ENCODE peak calls at places on chromosome 3, in six cellular contexts. A, N, D, P, X and O are unnamed samples.
A peak's percentile ranks its signal among the peaks of the same experiment; 100 is the strongest.

GRCh38 chr3:71695000-71695482 is 30.2 kb downstream of the EIF4E3 start:
- DNase-seq in A (no peak), N (no peak), D (no peak), P (no peak), X (no peak), O (no peak)

GRCh38 chr3:110521019-110521418 is 550.6 kb upstream of the NECTIN3 start:
- DNase-seq in A (no peak), N (no peak), D (peak; percentile 63), P (peak; percentile 87), X (no peak), O (no peak)

GRCh38 chr3:123633530-123633929 is 48.7 kb upstream of the HACD2 start:
- DNase-seq in A (no peak), N (no peak), D (no peak), P (no peak), X (no peak), O (no peak)

GRCh38 chr3:134252766-134253165 is 2.1 kb upstream of the RYK start:
- DNase-seq in A (no peak), N (no peak), D (no peak), P (no peak), X (no peak), O (no peak)

GRCh38 chr3:190012314-190012782 is 108.3 kb downstream of the P3H2 start:
- DNase-seq in A (peak; percentile 83), N (no peak), D (peak; percentile 19), P (peak; percentile 96), X (no peak), O (no peak)

GRCh38 chr3:189331002-189331418 is 159.2 kb downstream of the TPRG1 start:
- DNase-seq in A (no peak), N (no peak), D (no peak), P (peak; percentile 20), X (no peak), O (no peak)

GRCh38 chr3:143951351-143951971 is 20.2 kb upstream of the DIPK2A start:
- DNase-seq in A (no peak), N (no peak), D (peak; percentile 19), P (peak; percentile 41), X (no peak), O (peak; percentile 10)

GRCh38 chr3:46664971-46665762 is 28.3 kb downstream of the ALS2CL start:
- DNase-seq in A (no peak), N (no peak), D (no peak), P (no peak), X (no peak), O (no peak)

GRCh38 chr3:71129611-71130515 is 453.7 kb downstream of the FOXP1 start:
- DNase-seq in A (no peak), N (no peak), D (peak; percentile 19), P (peak; percentile 15), X (no peak), O (peak; percentile 51)

GRCh38 chr3:52291508-52292181 is 4.0 kb downstream of the GLYCTK start:
- DNase-seq in A (no peak), N (no peak), D (no peak), P (no peak), X (no peak), O (peak; percentile 48)

GRCh38 chr3:105885261-105885660 is 16.4 kb upstream of the CBLB start:
- DNase-seq in A (no peak), N (no peak), D (no peak), P (no peak), X (no peak), O (no peak)

GRCh38 chr3:30644615-30645014 is 38.2 kb downstream of the TGFBR2 start:
- DNase-seq in A (no peak), N (no peak), D (no peak), P (peak; percentile 44), X (no peak), O (peak; percentile 50)

GRCh38 chr3:43766672-43767465 is 76.1 kb downstream of the ABHD5 start:
- DNase-seq in A (no peak), N (no peak), D (no peak), P (peak; percentile 83), X (no peak), O (no peak)

GRCh38 chr3:27467545-27467944 is 16.6 kb downstream of the SLC4A7 start:
- DNase-seq in A (no peak), N (no peak), D (no peak), P (peak; percentile 27), X (no peak), O (no peak)

GRCh38 chr3:103002447-103002846 is 567.6 kb downstream of the ZPLD1 start:
- DNase-seq in A (no peak), N (no peak), D (no peak), P (peak; percentile 69), X (no peak), O (no peak)

GRCh38 chr3:61901986-61902385 is 340.6 kb downstream of the PTPRG start:
- DNase-seq in A (no peak), N (no peak), D (no peak), P (no peak), X (no peak), O (no peak)

GRCh38 chr3:108008931-108009635 is 81.7 kb downstream of the CD47 start:
- DNase-seq in A (no peak), N (no peak), D (peak; percentile 31), P (peak; percentile 79), X (no peak), O (no peak)

GRCh38 chr3:45881031-45882022 is 5.0 kb upstream of the CCR9 start:
- DNase-seq in A (no peak), N (no peak), D (no peak), P (peak; percentile 70), X (no peak), O (peak; percentile 16)

GRCh38 chr3:126850370-126851085 is 132.4 kb upstream of the PLXNA1 start:
- DNase-seq in A (no peak), N (no peak), D (peak; percentile 58), P (peak; percentile 42), X (no peak), O (no peak)

GRCh38 chr3:56825579-56826438 is 24.1 kb upstream of the ARHGEF3 start:
- DNase-seq in A (no peak), N (no peak), D (no peak), P (no peak), X (no peak), O (no peak)

GRCh38 chr3:163056874-163057497 is 1560.4 kb downstream of the OTOL1 start:
- DNase-seq in A (peak; percentile 22), N (no peak), D (no peak), P (peak; percentile 25), X (no peak), O (no peak)

GRCh38 chr3:147394168-147394941 is 12.0 kb downstream of the ZIC4 start:
- DNase-seq in A (no peak), N (no peak), D (no peak), P (peak; percentile 31), X (no peak), O (no peak)

GRCh38 chr3:50340404-50341329 is at the start of gene RASSF1:
- DNase-seq in A (no peak), N (peak; percentile 64), D (no peak), P (no peak), X (peak; percentile 90), O (peak; percentile 53)

GRCh38 chr3:54427951-54428871 is 305.9 kb downstream of the CACNA2D3 start:
- DNase-seq in A (peak; percentile 35), N (peak; percentile 3), D (peak; percentile 81), P (peak; percentile 88), X (no peak), O (no peak)

GRCh38 chr3:127215714-127216414 is 22.9 kb downstream of the PRR23E start:
- DNase-seq in A (no peak), N (no peak), D (no peak), P (no peak), X (no peak), O (no peak)

GRCh38 chr3:39727415-39727814 is 82.0 kb upstream of the MYRIP start:
- DNase-seq in A (no peak), N (no peak), D (no peak), P (no peak), X (no peak), O (no peak)

GRCh38 chr3:191148131-191148530 is 50.9 kb upstream of the OSTN start:
- DNase-seq in A (no peak), N (no peak), D (no peak), P (peak; percentile 42), X (no peak), O (no peak)

GRCh38 chr3:14847613-14848541 is 29.1 kb downstream of the FGD5 start:
- DNase-seq in A (no peak), N (no peak), D (no peak), P (peak; percentile 19), X (peak; percentile 75), O (no peak)

GRCh38 chr3:63912768-63913588 is 795 bp upstream of the SCAANT1 start:
- DNase-seq in A (no peak), N (peak; percentile 39), D (no peak), P (peak; percentile 58), X (peak; percentile 57), O (peak; percentile 55)

GRCh38 chr3:5520237-5520636 is 332.7 kb downstream of the EDEM1 start:
- DNase-seq in A (no peak), N (no peak), D (no peak), P (no peak), X (no peak), O (no peak)